ENCODE peak calls at places on chromosomes 12 and 14, in seven cellular contexts. R is endodermal cell; B is stimulated activated CD8-positive, alpha-beta memory T cell treated with anti-CD3 and anti-CD28 coated beads, Interleukin-2, amount 100 ng/mL, for 1 hour; C is T-helper 17 cell; X is CD8-positive, alpha-beta memory T cell; S is GM23338; I is HCEC 1CT. Y is an unnamed sample.

GRCh38 chr14:24246765-24247212 is 4.4 kb upstream of the TINF2 start:
- DNase-seq in X (no peak), I (no peak), C (no peak), R (no peak), B (no peak), S (no peak), Y (no peak)

GRCh38 chr14:105885561-105886320 is 359.4 kb downstream of the TMEM121 start:
- DNase-seq in C (no peak), I (no peak), B (no peak), S (no peak), X (peak), R (peak), Y (no peak)

GRCh38 chr14:29716150-29716549 is 211.5 kb downstream of the PRKD1 start:
- DNase-seq in S (no peak), R (no peak), I (peak), B (no peak), C (no peak), X (no peak), Y (peak)

GRCh38 chr12:93982847-93983315 is 165.5 kb upstream of the PLXNC1 start:
- DNase-seq in S (no peak), X (no peak), R (peak), B (no peak), I (peak), C (no peak), Y (peak)

GRCh38 chr12:2397356-2398045 is 344.7 kb downstream of the CACNA1C start:
- DNase-seq in S (no peak), R (no peak), B (no peak), I (no peak), C (no peak), X (no peak), Y (peak)

GRCh38 chr14:93712838-93713724 is 75.2 kb downstream of the PRIMA1 start:
- DNase-seq in B (no peak), X (no peak), I (no peak), S (no peak), R (peak), C (no peak), Y (no peak)

GRCh38 chr12:105502426-105502930 is 172.0 kb downstream of the C12orf75 start:
- DNase-seq in I (no peak), X (no peak), R (peak), C (no peak), B (no peak), S (peak), Y (no peak)

GRCh38 chr14:39683711-39684110 is 251.5 kb upstream of the FBXO33 start:
- DNase-seq in I (no peak), X (no peak), S (no peak), R (no peak), C (no peak), B (no peak), Y (no peak)

GRCh38 chr14:55123101-55123500 is 6.0 kb upstream of the LGALS3 start:
- DNase-seq in R (no peak), C (no peak), S (no peak), B (no peak), X (no peak), I (peak), Y (no peak)

GRCh38 chr12:67943295-67943892 is 45.9 kb upstream of the IFNG-AS1 start:
- DNase-seq in X (peak), R (peak), S (peak), B (peak), I (peak), C (peak), Y (peak)

GRCh38 chr14:81268016-81268416 is 47.3 kb upstream of the GTF2A1 start:
- DNase-seq in R (peak), S (peak), I (no peak), C (no peak), B (no peak), X (no peak), Y (no peak)

GRCh38 chr14:54188036-54188666 is 208.7 kb upstream of the CDKN3 start:
- DNase-seq in X (no peak), B (no peak), I (no peak), C (no peak), R (no peak), S (no peak), Y (no peak)

GRCh38 chr12:55654506-55655224 is 18.0 kb downstream of the OR10P1 start:
- DNase-seq in B (no peak), X (no peak), C (no peak), S (no peak), I (no peak), R (peak), Y (no peak)

GRCh38 chr14:22671622-22672021 is 27.5 kb upstream of the OR6J1 start:
- DNase-seq in C (no peak), I (no peak), S (no peak), X (no peak), B (no peak), R (no peak), Y (no peak)

GRCh38 chr12:19527876-19528275 is 88.6 kb downstream of the AEBP2 start:
- DNase-seq in I (no peak), X (no peak), S (no peak), C (no peak), B (no peak), R (no peak), Y (no peak)

GRCh38 chr14:32998433-32998832 is 59.8 kb downstream of the NPAS3 start:
- DNase-seq in R (no peak), I (peak), S (peak), B (no peak), X (no peak), C (no peak), Y (no peak)

GRCh38 chr12:39605996-39606395 is 13.6 kb downstream of the ABCD2 start:
- DNase-seq in X (no peak), R (no peak), B (no peak), C (no peak), I (peak), S (peak), Y (no peak)

GRCh38 chr12:127559349-127560040 is 707.5 kb upstream of the TMEM132C start:
- DNase-seq in I (peak), C (peak), R (peak), S (peak), B (no peak), X (peak), Y (peak)

GRCh38 chr12:121810234-121810817 is 6.5 kb downstream of the SETD1B start:
- DNase-seq in S (no peak), R (no peak), I (no peak), X (no peak), C (no peak), B (no peak), Y (no peak)

GRCh38 chr14:81164167-81164774 is 56.5 kb downstream of the GTF2A1 start:
- DNase-seq in I (peak), S (peak), R (peak), B (no peak), X (no peak), C (peak), Y (peak)

GRCh38 chr14:79967453-79967852 is 243.9 kb downstream of the DIO2 start:
- DNase-seq in C (no peak), S (no peak), B (no peak), X (no peak), R (no peak), I (peak), Y (no peak)

GRCh38 chr14:69870613-69871012 is 8.6 kb upstream of the SMOC1 start:
- DNase-seq in X (no peak), I (no peak), S (no peak), C (no peak), B (no peak), R (no peak), Y (peak)

GRCh38 chr14:28596336-28596735 is 170.3 kb upstream of the FOXG1 start:
- DNase-seq in C (no peak), I (peak), R (no peak), B (no peak), X (no peak), S (no peak), Y (no peak)